ENCODE peak calls at places on chromosomes 3 and 15, in ten cellular contexts. One of them, this sample, is unnamed.

GRCh38 chr3:139261754-139262632 is 81.8 kb upstream of the MRPS22 start:
- DNase-seq in HFF-Myc: no peak
- DNase-seq in LoVo: no peak
- DNase-seq in CD8-positive, alpha-beta T cell: no peak
- DNase-seq in cardiac fibroblast: no peak
- DNase-seq in neural progenitor cell: no peak
- DNase-seq in kidney tubule cell: no peak
- DNase-seq in Right ventricle myocardium superior: no peak
- DNase-seq in NCI-H1092 treated with DMSO at 0.1 percent for 48 hours: no peak
- DNase-seq in activated naive CD4-positive, alpha-beta T cell: no peak
- DNase-seq in this sample: no peak

GRCh38 chr15:62934236-62934971 is 108.1 kb upstream of the TPM1 start:
- DNase-seq in HFF-Myc: no peak
- DNase-seq in LoVo: no peak
- DNase-seq in CD8-positive, alpha-beta T cell: no peak
- DNase-seq in cardiac fibroblast: no peak
- DNase-seq in neural progenitor cell: no peak
- DNase-seq in kidney tubule cell: no peak
- DNase-seq in Right ventricle myocardium superior: no peak
- DNase-seq in NCI-H1092 treated with DMSO at 0.1 percent for 48 hours: no peak
- DNase-seq in activated naive CD4-positive, alpha-beta T cell: no peak
- DNase-seq in this sample: no peak

GRCh38 chr15:43198992-43199391 is 13.8 kb downstream of the CCNDBP1 start:
- DNase-seq in HFF-Myc: no peak
- DNase-seq in LoVo: no peak
- DNase-seq in CD8-positive, alpha-beta T cell: no peak
- DNase-seq in cardiac fibroblast: no peak
- DNase-seq in neural progenitor cell: no peak
- DNase-seq in kidney tubule cell: no peak
- DNase-seq in Right ventricle myocardium superior: no peak
- DNase-seq in NCI-H1092 treated with DMSO at 0.1 percent for 48 hours: no peak
- DNase-seq in activated naive CD4-positive, alpha-beta T cell: no peak
- DNase-seq in this sample: no peak

GRCh38 chr3:58332575-58333179 is at the start of gene PXK:
- DNase-seq in HFF-Myc: no peak
- DNase-seq in LoVo: peak; percentile 79
- DNase-seq in CD8-positive, alpha-beta T cell: peak; percentile 70
- DNase-seq in cardiac fibroblast: peak; percentile 78
- DNase-seq in neural progenitor cell: peak; percentile 87
- DNase-seq in kidney tubule cell: peak; percentile 75
- DNase-seq in Right ventricle myocardium superior: peak; percentile 91
- DNase-seq in NCI-H1092 treated with DMSO at 0.1 percent for 48 hours: peak; percentile 28
- DNase-seq in activated naive CD4-positive, alpha-beta T cell: peak; percentile 47
- DNase-seq in this sample: peak; percentile 73

GRCh38 chr3:197577366-197578074 is 21.8 kb upstream of the BDH1 start:
- DNase-seq in HFF-Myc: no peak
- DNase-seq in LoVo: no peak
- DNase-seq in CD8-positive, alpha-beta T cell: no peak
- DNase-seq in cardiac fibroblast: no peak
- DNase-seq in neural progenitor cell: no peak
- DNase-seq in kidney tubule cell: no peak
- DNase-seq in Right ventricle myocardium superior: no peak
- DNase-seq in NCI-H1092 treated with DMSO at 0.1 percent for 48 hours: no peak
- DNase-seq in activated naive CD4-positive, alpha-beta T cell: no peak
- DNase-seq in this sample: no peak

GRCh38 chr3:138468886-138469285 is 34.5 kb downstream of the ESYT3 start:
- DNase-seq in HFF-Myc: no peak
- DNase-seq in LoVo: peak; percentile 24
- DNase-seq in CD8-positive, alpha-beta T cell: no peak
- DNase-seq in cardiac fibroblast: no peak
- DNase-seq in neural progenitor cell: no peak
- DNase-seq in kidney tubule cell: peak; percentile 55
- DNase-seq in Right ventricle myocardium superior: no peak
- DNase-seq in NCI-H1092 treated with DMSO at 0.1 percent for 48 hours: no peak
- DNase-seq in activated naive CD4-positive, alpha-beta T cell: no peak
- DNase-seq in this sample: no peak

GRCh38 chr3:127384717-127385539 is 97.1 kb upstream of the PRR20G start:
- DNase-seq in HFF-Myc: no peak
- DNase-seq in LoVo: no peak
- DNase-seq in CD8-positive, alpha-beta T cell: no peak
- DNase-seq in cardiac fibroblast: no peak
- DNase-seq in neural progenitor cell: no peak
- DNase-seq in kidney tubule cell: no peak
- DNase-seq in Right ventricle myocardium superior: no peak
- DNase-seq in NCI-H1092 treated with DMSO at 0.1 percent for 48 hours: no peak
- DNase-seq in activated naive CD4-positive, alpha-beta T cell: no peak
- DNase-seq in this sample: no peak

GRCh38 chr3:4061854-4062360 is 241.3 kb upstream of the SETMAR start:
- DNase-seq in HFF-Myc: no peak
- DNase-seq in LoVo: no peak
- DNase-seq in CD8-positive, alpha-beta T cell: no peak
- DNase-seq in cardiac fibroblast: no peak
- DNase-seq in neural progenitor cell: no peak
- DNase-seq in kidney tubule cell: no peak
- DNase-seq in Right ventricle myocardium superior: no peak
- DNase-seq in NCI-H1092 treated with DMSO at 0.1 percent for 48 hours: no peak
- DNase-seq in activated naive CD4-positive, alpha-beta T cell: no peak
- DNase-seq in this sample: no peak

GRCh38 chr3:39408493-39409372 is 2.2 kb downstream of the RPSA start:
- DNase-seq in HFF-Myc: no peak
- DNase-seq in LoVo: no peak
- DNase-seq in CD8-positive, alpha-beta T cell: no peak
- DNase-seq in cardiac fibroblast: no peak
- DNase-seq in neural progenitor cell: no peak
- DNase-seq in kidney tubule cell: no peak
- DNase-seq in Right ventricle myocardium superior: no peak
- DNase-seq in NCI-H1092 treated with DMSO at 0.1 percent for 48 hours: no peak
- DNase-seq in activated naive CD4-positive, alpha-beta T cell: no peak
- DNase-seq in this sample: no peak

GRCh38 chr15:87547470-87548181 is 708.9 kb downstream of the NTRK3 start:
- DNase-seq in HFF-Myc: no peak
- DNase-seq in LoVo: no peak
- DNase-seq in CD8-positive, alpha-beta T cell: no peak
- DNase-seq in cardiac fibroblast: peak; percentile 46
- DNase-seq in neural progenitor cell: no peak
- DNase-seq in kidney tubule cell: no peak
- DNase-seq in Right ventricle myocardium superior: no peak
- DNase-seq in NCI-H1092 treated with DMSO at 0.1 percent for 48 hours: no peak
- DNase-seq in activated naive CD4-positive, alpha-beta T cell: no peak
- DNase-seq in this sample: no peak

GRCh38 chr3:21256932-21257331 is 494.1 kb downstream of the ZNF385D start:
- DNase-seq in HFF-Myc: no peak
- DNase-seq in LoVo: no peak
- DNase-seq in CD8-positive, alpha-beta T cell: no peak
- DNase-seq in cardiac fibroblast: no peak
- DNase-seq in neural progenitor cell: no peak
- DNase-seq in kidney tubule cell: no peak
- DNase-seq in Right ventricle myocardium superior: no peak
- DNase-seq in NCI-H1092 treated with DMSO at 0.1 percent for 48 hours: peak; percentile 3
- DNase-seq in activated naive CD4-positive, alpha-beta T cell: no peak
- DNase-seq in this sample: no peak

GRCh38 chr3:182861345-182861744 is 68.0 kb downstream of the ATP11B start:
- DNase-seq in HFF-Myc: no peak
- DNase-seq in LoVo: no peak
- DNase-seq in CD8-positive, alpha-beta T cell: no peak
- DNase-seq in cardiac fibroblast: no peak
- DNase-seq in neural progenitor cell: no peak
- DNase-seq in kidney tubule cell: no peak
- DNase-seq in Right ventricle myocardium superior: no peak
- DNase-seq in NCI-H1092 treated with DMSO at 0.1 percent for 48 hours: no peak
- DNase-seq in activated naive CD4-positive, alpha-beta T cell: no peak
- DNase-seq in this sample: no peak

GRCh38 chr3:10522646-10523303 is 17.4 kb upstream of the ATP2B2 start:
- DNase-seq in HFF-Myc: no peak
- DNase-seq in LoVo: no peak
- DNase-seq in CD8-positive, alpha-beta T cell: no peak
- DNase-seq in cardiac fibroblast: no peak
- DNase-seq in neural progenitor cell: no peak
- DNase-seq in kidney tubule cell: no peak
- DNase-seq in Right ventricle myocardium superior: no peak
- DNase-seq in NCI-H1092 treated with DMSO at 0.1 percent for 48 hours: peak; percentile 13
- DNase-seq in activated naive CD4-positive, alpha-beta T cell: no peak
- DNase-seq in this sample: no peak

GRCh38 chr15:72313881-72314280 is 6.1 kb downstream of the CELF6 start:
- DNase-seq in HFF-Myc: no peak
- DNase-seq in LoVo: no peak
- DNase-seq in CD8-positive, alpha-beta T cell: no peak
- DNase-seq in cardiac fibroblast: no peak
- DNase-seq in neural progenitor cell: no peak
- DNase-seq in kidney tubule cell: no peak
- DNase-seq in Right ventricle myocardium superior: no peak
- DNase-seq in NCI-H1092 treated with DMSO at 0.1 percent for 48 hours: no peak
- DNase-seq in activated naive CD4-positive, alpha-beta T cell: no peak
- DNase-seq in this sample: no peak

GRCh38 chr15:42001236-42001635 is 19.6 kb downstream of the PLA2G4E start:
- DNase-seq in HFF-Myc: no peak
- DNase-seq in LoVo: no peak
- DNase-seq in CD8-positive, alpha-beta T cell: no peak
- DNase-seq in cardiac fibroblast: no peak
- DNase-seq in neural progenitor cell: no peak
- DNase-seq in kidney tubule cell: no peak
- DNase-seq in Right ventricle myocardium superior: no peak
- DNase-seq in NCI-H1092 treated with DMSO at 0.1 percent for 48 hours: no peak
- DNase-seq in activated naive CD4-positive, alpha-beta T cell: no peak
- DNase-seq in this sample: no peak

GRCh38 chr3:172562881-172563835 is 39.9 kb upstream of the TNFSF10 start:
- DNase-seq in HFF-Myc: peak; percentile 25
- DNase-seq in LoVo: peak; percentile 42
- DNase-seq in CD8-positive, alpha-beta T cell: no peak
- DNase-seq in cardiac fibroblast: peak; percentile 93
- DNase-seq in neural progenitor cell: no peak
- DNase-seq in kidney tubule cell: peak; percentile 94
- DNase-seq in Right ventricle myocardium superior: no peak
- DNase-seq in NCI-H1092 treated with DMSO at 0.1 percent for 48 hours: no peak
- DNase-seq in activated naive CD4-positive, alpha-beta T cell: no peak
- DNase-seq in this sample: no peak